ENCODE peak calls at places on chromosomes 4 and X, in six cellular contexts. One of them, this sample, is unnamed.

GRCh38 chr4:179352221-179352620 is 1910.0 kb upstream of the AGA start:
- DNase-seq in cerebellar cortex: no peak
- DNase-seq in NB4: no peak
- DNase-seq in brain microvascular endothelial cell: no peak
- DNase-seq in Daoy: no peak
- DNase-seq in kidney tubule cell: no peak
- DNase-seq in this sample: no peak

GRCh38 chr4:31334086-31334910 is 614.1 kb downstream of the PCDH7 start:
- DNase-seq in cerebellar cortex: no peak
- DNase-seq in NB4: no peak
- DNase-seq in brain microvascular endothelial cell: no peak
- DNase-seq in Daoy: no peak
- DNase-seq in kidney tubule cell: no peak
- DNase-seq in this sample: no peak

GRCh38 chrX:18674417-18674787 is 2.5 kb upstream of the RS1 start:
- DNase-seq in cerebellar cortex: no peak
- DNase-seq in NB4: no peak
- DNase-seq in brain microvascular endothelial cell: no peak
- DNase-seq in Daoy: no peak
- DNase-seq in kidney tubule cell: no peak
- DNase-seq in this sample: peak

GRCh38 chr4:96675420-96675819 is 835.5 kb downstream of the PDHA2 start:
- DNase-seq in cerebellar cortex: no peak
- DNase-seq in NB4: no peak
- DNase-seq in brain microvascular endothelial cell: no peak
- DNase-seq in Daoy: no peak
- DNase-seq in kidney tubule cell: no peak
- DNase-seq in this sample: no peak

GRCh38 chr4:34181311-34181808 is 2063.0 kb downstream of the ARAP2 start:
- DNase-seq in cerebellar cortex: no peak
- DNase-seq in NB4: no peak
- DNase-seq in brain microvascular endothelial cell: peak
- DNase-seq in Daoy: peak
- DNase-seq in kidney tubule cell: peak
- DNase-seq in this sample: peak

GRCh38 chr4:98470366-98470765 is 188.0 kb downstream of the TSPAN5 start:
- DNase-seq in cerebellar cortex: no peak
- DNase-seq in NB4: no peak
- DNase-seq in brain microvascular endothelial cell: no peak
- DNase-seq in Daoy: no peak
- DNase-seq in kidney tubule cell: no peak
- DNase-seq in this sample: no peak

GRCh38 chrX:1545776-1546408 is 8.9 kb upstream of the P2RY8 start:
- DNase-seq in cerebellar cortex: no peak
- DNase-seq in NB4: no peak
- DNase-seq in brain microvascular endothelial cell: no peak
- DNase-seq in Daoy: no peak
- DNase-seq in kidney tubule cell: no peak
- DNase-seq in this sample: no peak

GRCh38 chr4:174523003-174523693 is 860 bp upstream of the HPGD start:
- DNase-seq in cerebellar cortex: no peak
- DNase-seq in NB4: no peak
- DNase-seq in brain microvascular endothelial cell: no peak
- DNase-seq in Daoy: no peak
- DNase-seq in kidney tubule cell: peak
- DNase-seq in this sample: peak

GRCh38 chr4:13984996-13985780 is 357.7 kb upstream of the BOD1L1 start:
- DNase-seq in cerebellar cortex: no peak
- DNase-seq in NB4: no peak
- DNase-seq in brain microvascular endothelial cell: peak
- DNase-seq in Daoy: peak
- DNase-seq in kidney tubule cell: peak
- DNase-seq in this sample: no peak

GRCh38 chr4:57424231-57424897 is 314.2 kb upstream of the IGFBP7 start:
- DNase-seq in cerebellar cortex: no peak
- DNase-seq in NB4: no peak
- DNase-seq in brain microvascular endothelial cell: peak
- DNase-seq in Daoy: peak
- DNase-seq in kidney tubule cell: peak
- DNase-seq in this sample: peak

GRCh38 chr4:148007303-148007702 is 275.4 kb downstream of the ARHGAP10 start:
- DNase-seq in cerebellar cortex: no peak
- DNase-seq in NB4: peak
- DNase-seq in brain microvascular endothelial cell: peak
- DNase-seq in Daoy: peak
- DNase-seq in kidney tubule cell: peak
- DNase-seq in this sample: peak

GRCh38 chr4:6730603-6731300 is 14.8 kb downstream of the BLOC1S4 start:
- DNase-seq in cerebellar cortex: no peak
- DNase-seq in NB4: peak
- DNase-seq in brain microvascular endothelial cell: no peak
- DNase-seq in Daoy: no peak
- DNase-seq in kidney tubule cell: no peak
- DNase-seq in this sample: no peak

This sample was measured in GM03348.